ENCODE peak calls at places on chromosomes 13 and 19, in nine cellular contexts. G is adrenal gland, U is cardiac muscle cell, V is AG04450, Q is cardiac fibroblast, P is retinal pigment epithelial cell, Z is uterus, C is lower leg skin, L is WERI-Rb-1. T is an unnamed sample.

GRCh38 chr19:3968556-3969434 is 2.1 kb downstream of the DAPK3 start:
- DNase-seq in Z (peak), P (peak), L (peak), C (peak), U (peak), G (peak), V (peak), Q (peak), T (peak)

GRCh38 chr19:21835429-21835809 is 563 bp downstream of the ZNF43 start:
- DNase-seq in P (no peak), V (no peak), L (no peak), U (no peak), Z (no peak), C (no peak), Q (no peak), G (no peak), T (no peak)

GRCh38 chr13:80400164-80400767 is 59.3 kb upstream of the SPRY2 start:
- DNase-seq in C (no peak), V (no peak), L (no peak), P (no peak), Q (no peak), G (no peak), Z (no peak), U (no peak), T (no peak)

GRCh38 chr19:8512115-8512967 is 1.6 kb downstream of the ZNF414 start:
- DNase-seq in L (no peak), C (no peak), G (no peak), P (no peak), Z (no peak), V (no peak), Q (peak), U (peak), T (no peak)

GRCh38 chr13:113802761-113803160 is 43.7 kb downstream of the TMEM255B start:
- DNase-seq in P (no peak), V (no peak), Z (no peak), C (peak), G (no peak), L (no peak), U (no peak), Q (no peak), T (no peak)

GRCh38 chr13:99378985-99379734 is 72.0 kb upstream of the GPR183 start:
- DNase-seq in Q (no peak), P (no peak), Z (no peak), L (no peak), V (no peak), G (no peak), C (no peak), U (no peak), T (no peak)

GRCh38 chr13:96636310-96636709 is 358.0 kb downstream of the OXGR1 start:
- DNase-seq in Q (peak), G (no peak), L (no peak), C (no peak), Z (no peak), V (no peak), U (peak), P (no peak), T (no peak)

GRCh38 chr19:49957262-49957915 is 3.6 kb downstream of the SIGLEC11 start:
- DNase-seq in Q (no peak), U (no peak), Z (no peak), L (no peak), P (no peak), C (no peak), G (no peak), V (no peak), T (no peak)

GRCh38 chr19:2095338-2095938 is 688 bp downstream of the MOB3A start:
- DNase-seq in C (no peak), V (no peak), Z (no peak), U (no peak), L (no peak), Q (no peak), G (no peak), P (no peak), T (no peak)

GRCh38 chr13:97221491-97221890 is 642 bp upstream of the MBNL2 start:
- DNase-seq in Z (no peak), Q (no peak), U (no peak), C (no peak), P (no peak), L (no peak), V (no peak), G (no peak), T (no peak)

GRCh38 chr19:13764101-13764807 is at the start of gene MRI1:
- DNase-seq in L (peak), C (peak), G (peak), P (no peak), Z (peak), V (no peak), Q (peak), U (peak), T (peak)

GRCh38 chr13:84132491-84132890 is 250.2 kb upstream of the SLITRK1 start:
- DNase-seq in U (no peak), V (no peak), Z (no peak), G (no peak), L (no peak), Q (no peak), P (no peak), C (no peak), T (no peak)

GRCh38 chr13:30394798-30395191 is 27.5 kb upstream of the UBE2L5 start:
- DNase-seq in U (no peak), L (no peak), Q (peak), P (no peak), C (no peak), V (no peak), G (no peak), Z (no peak), T (no peak)

GRCh38 chr13:39038569-39038898 is 278 bp downstream of the NHLRC3 start:
- DNase-seq in G (peak), Z (no peak), V (no peak), U (no peak), Q (peak), P (no peak), C (peak), L (no peak), T (no peak)

GRCh38 chr19:55407625-55408319 is at the start of gene UBE2S:
- DNase-seq in P (peak), V (peak), Q (peak), C (peak), L (peak), G (peak), Z (peak), U (peak), T (peak)

GRCh38 chr19:38417544-38418506 is 8.2 kb downstream of the RASGRP4 start:
- DNase-seq in V (no peak), P (no peak), L (no peak), Q (no peak), G (peak), C (peak), U (peak), Z (no peak), T (no peak)

GRCh38 chr13:73035660-73036059 is 23.1 kb upstream of the KLF5 start:
- DNase-seq in Z (no peak), P (no peak), C (no peak), U (no peak), V (no peak), L (no peak), G (no peak), Q (no peak), T (no peak)

GRCh38 chr19:4843647-4843965 is 12.1 kb upstream of the TICAM1 start:
- DNase-seq in Q (no peak), G (no peak), P (no peak), L (no peak), Z (no peak), U (no peak), V (no peak), C (no peak), T (no peak)

GRCh38 chr13:62502606-62503005 is 1087.0 kb upstream of the PCDH20 start:
- DNase-seq in C (no peak), Z (no peak), L (no peak), P (no peak), Q (no peak), G (no peak), U (no peak), V (no peak), T (no peak)

GRCh38 chr13:73767747-73768315 is 366.4 kb downstream of the KLF12 start:
- DNase-seq in Z (no peak), V (no peak), P (peak), L (peak), U (no peak), G (no peak), C (no peak), Q (peak), T (no peak)

GRCh38 chr19:35805518-35806102 is 7.0 kb downstream of the PRODH2 start:
- DNase-seq in V (no peak), L (no peak), Q (no peak), G (no peak), Z (no peak), P (no peak), U (no peak), C (no peak), T (no peak)

GRCh38 chr13:79810671-79811070 is 329.7 kb downstream of the NDFIP2 start:
- DNase-seq in G (no peak), C (no peak), L (no peak), Q (peak), P (peak), V (peak), U (peak), Z (no peak), T (no peak)

GRCh38 chr19:19466201-19466600 is 49.1 kb downstream of the TSSK6 start:
- DNase-seq in G (no peak), V (no peak), U (no peak), L (no peak), Q (no peak), P (no peak), Z (no peak), C (no peak), T (no peak)

GRCh38 chr13:50323440-50324070 is 308.3 kb downstream of the KCNRG start:
- DNase-seq in P (peak), G (no peak), C (no peak), L (no peak), Q (peak), U (peak), V (peak), Z (no peak), T (no peak)

GRCh38 chr19:47322048-47322447 is 9.9 kb upstream of the C5AR2 start:
- DNase-seq in V (no peak), Z (no peak), Q (no peak), U (no peak), C (no peak), G (no peak), P (no peak), L (no peak), T (no peak)

GRCh38 chr19:23440791-23441190 is 45.5 kb upstream of the ZNF91 start:
- DNase-seq in Z (no peak), C (no peak), L (peak), U (peak), V (no peak), G (no peak), Q (no peak), P (no peak), T (no peak)

GRCh38 chr13:33134213-33134612 is 118.0 kb downstream of the KL start:
- DNase-seq in P (no peak), G (no peak), Z (no peak), C (no peak), V (no peak), L (no peak), U (no peak), Q (peak), T (no peak)

GRCh38 chr13:111398715-111399299 is 78.4 kb downstream of the TEX29 start:
- DNase-seq in C (peak), U (no peak), G (no peak), P (no peak), Q (no peak), V (no peak), Z (no peak), L (no peak), T (no peak)

GRCh38 chr19:42255766-42256750 is 1.1 kb upstream of the ERF start:
- DNase-seq in G (no peak), V (no peak), Z (peak), C (peak), U (peak), Q (peak), L (peak), P (no peak), T (no peak)

GRCh38 chr19:3693030-3693925 is 7.0 kb downstream of the PIP5K1C start:
- DNase-seq in G (no peak), P (peak), Q (no peak), Z (no peak), U (no peak), C (peak), L (peak), V (no peak), T (no peak)

GRCh38 chr19:34120846-34121639 is 51.3 kb upstream of the LSM14A start:
- DNase-seq in C (no peak), Q (peak), P (no peak), V (peak), L (peak), U (peak), Z (no peak), G (no peak), T (no peak)

GRCh38 chr13:40640202-40640601 is 26.2 kb downstream of the FOXO1 start:
- DNase-seq in P (no peak), Z (no peak), U (no peak), L (no peak), Q (no peak), C (no peak), V (no peak), G (no peak), T (no peak)

GRCh38 chr13:44437356-44438233 is 64.0 kb downstream of the SERP2 start:
- DNase-seq in L (no peak), V (no peak), P (no peak), U (peak), G (no peak), Q (peak), Z (no peak), C (no peak), T (no peak)

GRCh38 chr19:9757544-9758501 is 10.7 kb downstream of the ZNF846 start:
- DNase-seq in Q (peak), L (no peak), G (no peak), U (no peak), V (no peak), P (no peak), C (no peak), Z (no peak), T (no peak)

GRCh38 chr19:13817018-13817614 is 21.9 kb downstream of the ZSWIM4 start:
- DNase-seq in Q (no peak), C (no peak), Z (no peak), P (no peak), V (no peak), G (no peak), U (no peak), L (no peak), T (no peak)

GRCh38 chr19:8319807-8320520 is 1.2 kb downstream of the NDUFA7 start:
- DNase-seq in C (no peak), G (no peak), Z (no peak), L (no peak), V (no peak), Q (no peak), U (no peak), P (no peak), T (no peak)

GRCh38 chr13:113906566-113906965 is 42.7 kb upstream of the GAS6 start:
- DNase-seq in V (no peak), Z (peak), P (no peak), C (peak), U (no peak), Q (no peak), L (no peak), G (no peak), T (peak)

GRCh38 chr19:37362733-37363132 is 8.2 kb upstream of the ZNF527 start:
- DNase-seq in V (no peak), U (peak), Q (peak), L (peak), G (no peak), Z (no peak), P (no peak), C (no peak), T (no peak)

GRCh38 chr19:37361994-37362393 is 8.9 kb upstream of the ZNF527 start:
- DNase-seq in U (peak), C (no peak), G (no peak), V (peak), P (peak), Q (peak), Z (no peak), L (no peak), T (no peak)
- H3K4me3 ChIP-seq in U (no peak), C (no peak), G (no peak), V (no peak), P (no peak), Q (no peak), Z (no peak), L (no peak), T (no peak)

DNA sequence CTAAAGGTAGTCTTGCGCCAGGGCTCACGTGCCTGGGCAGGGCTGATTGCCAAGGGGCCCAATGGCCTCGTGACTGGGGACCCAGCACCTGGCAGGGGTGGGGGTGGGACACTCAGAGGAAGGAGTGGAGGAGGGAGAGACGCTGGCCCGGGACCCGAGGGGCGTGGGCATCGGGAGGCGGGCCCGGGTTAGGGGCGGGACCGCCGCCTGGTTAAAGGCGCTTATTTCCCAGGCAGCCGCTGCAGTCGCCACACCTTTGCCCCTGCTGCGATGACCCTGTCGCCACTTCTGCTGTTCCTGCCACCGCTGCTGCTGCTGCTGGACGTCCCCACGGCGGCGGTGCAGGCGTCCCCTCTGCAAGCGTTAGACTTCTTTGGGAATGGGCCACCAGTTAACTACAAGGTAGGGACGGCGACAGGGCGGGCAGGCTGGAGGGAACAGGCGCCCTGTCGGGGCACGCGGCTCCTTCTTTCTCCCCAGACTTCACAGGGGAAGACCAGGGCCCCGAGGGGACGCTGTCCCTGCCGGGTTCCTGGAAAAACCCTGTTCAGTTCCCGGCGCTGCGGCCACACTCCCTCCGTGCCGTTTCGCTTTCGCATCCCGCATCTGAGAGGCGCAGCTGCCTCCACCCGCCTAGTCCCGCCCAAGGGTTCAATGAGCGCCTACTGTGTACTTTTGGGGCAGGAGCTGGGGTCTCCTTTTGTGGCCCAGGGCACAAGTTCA is at the start of gene IFI30:
- DNase-seq in V (no peak), Q (peak), P (no peak), G (peak), U (peak), L (no peak), Z (peak), C (peak), T (peak)
- H3K4me3 ChIP-seq in V (peak), Q (peak), P (peak), G (peak), U (peak), L (no peak), Z (peak), C (peak), T (peak)

DNA sequence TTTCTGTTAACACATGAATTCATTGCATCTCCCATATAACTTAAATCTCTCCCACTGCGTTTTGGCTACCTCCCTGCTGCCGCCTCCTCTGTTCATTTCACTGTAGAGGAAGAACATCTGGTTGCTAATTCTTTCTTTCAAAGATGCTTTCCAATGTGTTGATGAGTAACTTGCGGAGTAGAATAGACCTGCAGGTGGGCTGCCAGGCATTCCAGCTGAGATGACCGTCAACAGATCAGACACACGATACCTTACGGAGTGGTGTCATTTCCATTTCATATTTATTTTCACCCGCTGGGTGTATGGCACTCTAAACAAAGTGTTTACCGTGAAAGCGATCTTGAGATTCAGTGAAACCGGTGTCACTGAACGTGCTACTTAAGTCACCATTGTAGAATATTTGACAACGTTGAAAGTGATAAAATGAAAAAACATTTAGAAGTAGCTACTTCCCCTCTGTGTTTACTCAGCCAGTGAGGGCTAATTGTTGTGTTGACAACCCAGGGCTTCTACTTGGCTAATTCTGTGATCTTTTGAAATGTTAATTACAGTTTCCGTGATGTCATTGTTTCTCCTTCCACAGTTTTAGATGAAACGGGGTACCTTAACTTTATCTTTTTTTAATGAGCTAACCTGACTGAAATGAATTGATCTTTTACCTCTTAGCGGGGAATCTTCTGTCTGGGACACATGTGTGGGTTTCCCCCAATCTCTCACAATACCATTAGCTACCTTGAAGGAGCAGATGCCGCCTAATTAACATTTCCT is 228.5 kb upstream of the ARGLU1 start:
- DNase-seq in U (peak), Z (no peak), P (no peak), G (no peak), L (no peak), V (no peak), Q (no peak), C (no peak), T (no peak)
- H3K4me3 ChIP-seq in U (no peak), Z (no peak), P (no peak), G (no peak), L (no peak), V (no peak), Q (no peak), C (no peak), T (peak)

DNA sequence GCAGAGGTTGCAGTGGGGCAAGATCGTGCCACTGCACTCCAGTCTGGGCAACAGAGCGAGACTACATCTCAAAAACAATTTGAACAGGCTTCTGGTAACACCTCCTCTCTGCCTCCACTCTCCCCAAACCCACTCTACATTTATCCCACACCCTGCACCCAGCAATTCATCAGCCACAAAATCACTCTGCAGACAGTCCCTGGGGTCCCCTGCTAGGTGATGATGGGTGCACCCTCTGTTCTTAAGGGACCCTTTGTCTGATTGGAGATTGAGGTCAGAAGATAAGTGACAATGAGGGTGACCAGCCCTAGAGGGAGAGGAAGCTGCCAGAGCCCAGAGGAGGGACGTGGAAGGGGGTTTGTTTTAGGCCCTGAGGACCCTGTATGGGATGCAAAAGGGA is 2.2 kb downstream of the BCL3 start:
- DNase-seq in Q (no peak), Z (no peak), G (no peak), V (no peak), C (no peak), L (no peak), U (no peak), P (no peak), T (no peak)
- H3K4me3 ChIP-seq in Q (peak), Z (no peak), G (no peak), V (peak), C (no peak), L (no peak), U (no peak), P (no peak), T (peak)

T was measured in breast epithelium.